ENCODE peak calls at places on chromosomes 11 and 22, in eight cellular contexts. K is mesothelial cell of epicardium, O is fibroblast of the aortic adventitia, N is endothelial cell, W is cardiac fibroblast, Z is GM13977, U is right atrium auricular region, I is AG10803. C is an unnamed sample.

GRCh38 chr11:74453373-74453975 is 13.9 kb downstream of the KCNE3 start:
- DNase-seq in U (peak), K (no peak), O (peak), I (peak), Z (peak), W (peak), N (peak), C (peak)

GRCh38 chr11:86162257-86162656 is 82.3 kb upstream of the EED start:
- DNase-seq in N (no peak), O (peak), W (peak), I (peak), U (peak), Z (no peak), K (no peak), C (no peak)

GRCh38 chr22:27097933-27098332 is 440.5 kb downstream of the MIAT start:
- DNase-seq in U (no peak), K (no peak), I (peak), O (no peak), Z (no peak), N (no peak), W (no peak), C (no peak)

GRCh38 chr11:32829680-32830412 is at the start of gene PRRG4:
- DNase-seq in K (peak), O (no peak), W (peak), N (peak), I (peak), U (peak), Z (peak), C (peak)

GRCh38 chr11:102205805-102206204 is 95.6 kb downstream of the YAP1 start:
- DNase-seq in U (no peak), N (no peak), Z (no peak), K (no peak), W (no peak), O (no peak), I (no peak), C (no peak)

GRCh38 chr22:49551897-49552659 is 275.6 kb downstream of the BRD1 start:
- DNase-seq in K (no peak), N (no peak), U (no peak), O (no peak), I (no peak), Z (no peak), W (no peak), C (no peak)

GRCh38 chr22:44375451-44375850 is 62.7 kb upstream of the SHISAL1 start:
- DNase-seq in Z (no peak), N (no peak), O (no peak), U (no peak), W (no peak), K (no peak), I (no peak), C (no peak)

GRCh38 chr11:71156301-71156700 is 96.1 kb downstream of the SHANK2 start:
- DNase-seq in O (no peak), K (no peak), Z (no peak), W (no peak), N (no peak), I (no peak), U (no peak), C (no peak)

GRCh38 chr11:43930868-43931716 is 11.3 kb upstream of the C11orf96 start:
- DNase-seq in I (no peak), Z (no peak), U (no peak), K (no peak), N (no peak), W (peak), O (no peak), C (no peak)

GRCh38 chr22:27422442-27422841 is 379.1 kb downstream of the MN1 start:
- DNase-seq in Z (no peak), W (no peak), K (no peak), N (no peak), U (no peak), O (peak), I (no peak), C (no peak)

GRCh38 chr11:108322666-108323065 is 99.8 kb downstream of the ATM start:
- DNase-seq in K (no peak), O (peak), Z (no peak), N (no peak), U (no peak), I (peak), W (peak), C (no peak)

GRCh38 chr22:47842119-47842518 is 1079.7 kb downstream of the TBC1D22A start:
- DNase-seq in O (no peak), I (no peak), Z (no peak), U (no peak), N (no peak), K (no peak), W (no peak), C (no peak)
- TF ChIP-seq CTCF in O (no peak), I (no peak), Z (no peak), U (no peak), N (no peak), K (no peak), W (no peak), C (no peak)

GRCh38 chr22:47012589-47013365 is 250.3 kb downstream of the TBC1D22A start:
- DNase-seq in Z (no peak), O (no peak), W (peak), N (no peak), I (peak), U (no peak), K (no peak), C (no peak)
- TF ChIP-seq CTCF in Z (no peak), O (no peak), W (peak), N (peak), I (no peak), U (no peak), K (no peak), C (no peak)

GRCh38 chr22:19231986-19232385 is 53.5 kb upstream of the SLC25A1 start:
- DNase-seq in K (no peak), Z (no peak), U (no peak), O (no peak), I (no peak), W (no peak), N (no peak), C (no peak)

GRCh38 chr22:19232620-19233019 is 54.1 kb upstream of the SLC25A1 start:
- DNase-seq in K (no peak), W (peak), O (no peak), Z (no peak), U (no peak), I (no peak), N (no peak), C (no peak)

GRCh38 chr22:19233189-19233661 is 54.7 kb upstream of the SLC25A1 start:
- DNase-seq in O (no peak), K (no peak), W (no peak), I (no peak), Z (no peak), N (no peak), U (no peak), C (no peak)

GRCh38 chr22:19235874-19236273 is 55.6 kb downstream of the CLTCL1 start:
- DNase-seq in K (no peak), U (no peak), W (no peak), Z (no peak), O (no peak), N (no peak), I (no peak), C (no peak)

GRCh38 chr22:19234126-19234896 is 55.8 kb upstream of the SLC25A1 start:
- DNase-seq in U (no peak), Z (no peak), N (no peak), W (no peak), K (no peak), O (no peak), I (no peak), C (no peak)
- TF ChIP-seq CTCF in U (no peak), Z (no peak), N (no peak), W (no peak), K (no peak), O (no peak), I (no peak), C (no peak)

GRCh38 chr22:39185601-39186012 is 33.1 kb upstream of the CBX7 start:
- DNase-seq in N (no peak), O (peak), K (no peak), Z (no peak), U (peak), I (peak), W (peak), C (no peak)
- TF ChIP-seq CTCF in N (no peak), O (peak), K (no peak), Z (no peak), U (peak), I (peak), W (peak), C (no peak)